ENCODE peak calls at places on chromosomes 2 and 18, in four cellular contexts. R is hepatocyte, F is AG09319, V is WERI-Rb-1. H is an unnamed sample.

GRCh38 chr18:46418657-46419260 is 238.3 kb downstream of the LOXHD1 start:
- DNase-seq in R (no peak), F (no peak), V (no peak), H (no peak)

GRCh38 chr2:188146888-188147287 is 144.8 kb upstream of the GULP1 start:
- DNase-seq in R (no peak), F (no peak), V (no peak), H (no peak)

GRCh38 chr2:133252770-133253355 is 315.4 kb downstream of the NCKAP5 start:
- DNase-seq in R (no peak), F (no peak), V (no peak), H (no peak)

GRCh38 chr2:223313101-223313500 is 261.1 kb downstream of the KCNE4 start:
- DNase-seq in R (no peak), F (no peak), V (no peak), H (no peak)

GRCh38 chr2:69180974-69181373 is 168.0 kb downstream of the ANTXR1 start:
- DNase-seq in R (no peak), F (no peak), V (no peak), H (no peak)

GRCh38 chr2:1771626-1772280 is 27.4 kb upstream of the PXDN start:
- DNase-seq in R (no peak), F (no peak), V (no peak), H (no peak)

GRCh38 chr2:166163775-166164174 is 36.0 kb upstream of the SCN1A start:
- DNase-seq in R (no peak), F (no peak), V (no peak), H (no peak)

GRCh38 chr18:39455300-39455699 is 1889.7 kb upstream of the CELF4 start:
- DNase-seq in R (peak; percentile 16), F (no peak), V (no peak), H (no peak)

GRCh38 chr2:239193426-239193825 is 207.4 kb downstream of the HDAC4 start:
- DNase-seq in R (no peak), F (no peak), V (no peak), H (no peak)

GRCh38 chr2:40403233-40403841 is 48.6 kb downstream of the SLC8A1 start:
- DNase-seq in R (no peak), F (peak; percentile 54), V (no peak), H (no peak)

GRCh38 chr2:113762377-113763118 is 6.1 kb upstream of the SLC35F5 start:
- DNase-seq in R (no peak), F (peak; percentile 49), V (no peak), H (no peak)

GRCh38 chr2:147420517-147420916 is 424.3 kb upstream of the ACVR2A start:
- DNase-seq in R (no peak), F (no peak), V (no peak), H (no peak)

GRCh38 chr2:183665976-183666375 is 541.7 kb downstream of the NUP35 start:
- DNase-seq in R (no peak), F (no peak), V (no peak), H (no peak)

GRCh38 chr18:76484749-76485387 is 10.2 kb downstream of the ZNF516 start:
- DNase-seq in R (no peak), F (no peak), V (no peak), H (no peak)

GRCh38 chr2:239327536-239328305 is 73.1 kb downstream of the HDAC4 start:
- DNase-seq in R (no peak), F (no peak), V (no peak), H (no peak)

GRCh38 chr18:79599503-79599931 is 80.1 kb upstream of the CTDP1 start:
- DNase-seq in R (no peak), F (no peak), V (no peak), H (peak; percentile 4)

DNA sequence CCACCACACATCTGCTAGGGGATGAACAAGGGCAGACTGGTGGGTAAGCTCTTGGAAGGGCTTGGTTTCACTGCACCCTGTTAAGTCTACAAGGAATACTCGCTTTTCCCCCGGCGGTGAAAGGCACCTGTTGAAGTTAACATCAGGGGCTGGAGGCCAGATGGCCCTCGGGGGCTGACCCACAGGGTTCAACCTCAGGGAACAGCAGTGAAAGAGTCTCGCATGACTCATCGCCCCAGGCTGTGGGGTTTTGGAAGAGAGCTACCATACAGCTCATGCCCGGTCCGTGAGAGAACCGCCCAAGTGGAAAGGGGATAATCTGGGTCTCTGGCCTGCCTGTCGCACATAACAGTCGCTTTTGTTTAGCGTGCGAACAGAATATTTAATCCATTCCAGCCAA is 748.0 kb downstream of the DPP10 start:
- DNase-seq in R (no peak), F (no peak), V (peak; percentile 92), H (no peak)
- TF ChIP-seq CTCF in R (no peak), F (no peak), V (no peak), H (no peak)

DNA sequence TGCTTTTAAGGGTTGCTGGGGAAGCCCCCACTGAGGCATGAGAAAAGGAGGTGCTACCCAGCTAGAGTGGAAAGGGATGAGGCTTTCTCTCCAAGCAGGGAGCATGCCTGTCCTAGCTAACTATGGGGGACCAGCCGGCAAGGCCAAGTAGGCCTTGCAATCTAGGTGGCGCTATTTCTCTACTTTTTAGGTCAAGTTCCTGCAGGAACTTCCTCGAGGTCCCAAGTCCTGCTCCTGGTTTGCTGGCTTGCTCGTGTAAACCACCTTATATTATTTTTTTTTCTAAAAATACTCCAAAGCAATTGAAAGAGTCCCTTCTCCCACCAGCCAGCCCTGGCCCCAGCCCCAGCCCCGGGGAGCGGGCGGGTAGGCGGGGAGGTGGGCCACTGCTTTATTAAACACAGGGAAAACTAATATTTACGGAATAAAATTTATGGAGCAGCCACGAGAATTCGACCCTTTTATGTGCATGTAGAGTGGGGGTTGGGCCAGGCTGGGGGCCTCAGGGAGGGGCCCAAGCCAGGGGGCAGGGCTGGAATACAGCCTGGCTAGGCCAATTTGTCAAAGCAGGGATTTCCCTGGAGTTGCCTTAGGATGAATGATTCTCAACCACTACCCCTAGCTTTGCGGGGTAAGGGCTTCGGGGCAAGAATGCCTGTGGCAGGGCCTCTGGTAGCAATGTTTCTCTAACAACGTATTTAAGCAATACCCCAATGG is 12.8 kb upstream of the IHH start:
- DNase-seq in R (peak; percentile 91), F (peak; percentile 32), V (peak; percentile 63), H (peak; percentile 65)
- TF ChIP-seq CTCF in R (peak; percentile 68), F (peak; percentile 57), V (peak; percentile 86), H (peak; percentile 78)

GRCh38 chr2:46299365-46300263 is 2.4 kb downstream of the EPAS1 start:
- DNase-seq in R (peak; percentile 68), F (no peak), V (peak; percentile 69), H (peak; percentile 48)
- TF ChIP-seq CTCF in R (peak; percentile 9), F (peak; percentile 22), V (no peak), H (no peak)

GRCh38 chr18:58578835-58579560 is 49.9 kb downstream of the ALPK2 start:
- DNase-seq in R (peak; percentile 50), F (no peak), V (peak; percentile 30), H (no peak)

GRCh38 chr18:58581265-58581664 is 47.6 kb downstream of the ALPK2 start:
- DNase-seq in R (no peak), F (peak; percentile 70), V (no peak), H (no peak)

GRCh38 chr18:58580078-58580477 is 48.8 kb downstream of the ALPK2 start:
- DNase-seq in R (no peak), F (no peak), V (no peak), H (no peak)

GRCh38 chr18:58579561-58580047 is 49.3 kb downstream of the ALPK2 start:
- DNase-seq in R (no peak), F (no peak), V (no peak), H (no peak)

GRCh38 chr18:58580623-58581022 is 48.3 kb downstream of the ALPK2 start:
- DNase-seq in R (no peak), F (no peak), V (peak; percentile 37), H (no peak)
- TF ChIP-seq CTCF in R (no peak), F (peak; percentile 14), V (peak; percentile 57), H (no peak)

GRCh38 chr2:46365913-46366674 is 68.9 kb downstream of the EPAS1 start:
- DNase-seq in R (no peak), F (no peak), V (peak; percentile 49), H (no peak)

GRCh38 chr2:46367286-46367685 is 70.1 kb downstream of the EPAS1 start:
- DNase-seq in R (no peak), F (no peak), V (peak; percentile 58), H (no peak)

GRCh38 chr2:46364797-46365457 is 67.7 kb downstream of the EPAS1 start:
- DNase-seq in R (peak; percentile 71), F (peak; percentile 41), V (peak; percentile 54), H (peak; percentile 30)

GRCh38 chr2:46368416-46368815 is 71.2 kb downstream of the EPAS1 start:
- DNase-seq in R (no peak), F (no peak), V (no peak), H (no peak)

GRCh38 chr2:46366675-46367067 is 69.5 kb downstream of the EPAS1 start:
- DNase-seq in R (no peak), F (no peak), V (no peak), H (peak; percentile 16)
- TF ChIP-seq CTCF in R (no peak), F (no peak), V (no peak), H (no peak)

GRCh38 chr2:171598713-171599319 is 76.5 kb downstream of the CYBRD1 start:
- DNase-seq in R (peak; percentile 79), F (peak; percentile 42), V (peak; percentile 55), H (peak; percentile 46)
- TF ChIP-seq CTCF in R (peak; percentile 76), F (peak; percentile 80), V (peak; percentile 69), H (peak; percentile 79)

GRCh38 chr2:37340637-37341036 is 3.8 kb upstream of the QPCT start:
- DNase-seq in R (no peak), F (no peak), V (no peak), H (no peak)

GRCh38 chr2:37344453-37345361 is at the start of gene QPCT:
- DNase-seq in R (no peak), F (no peak), V (no peak), H (no peak)

GRCh38 chr2:37348155-37348554 is 3.7 kb downstream of the QPCT start:
- DNase-seq in R (no peak), F (no peak), V (no peak), H (no peak)

GRCh38 chr2:37342636-37343211 is 1.7 kb upstream of the QPCT start:
- DNase-seq in R (no peak), F (no peak), V (no peak), H (no peak)

DNA sequence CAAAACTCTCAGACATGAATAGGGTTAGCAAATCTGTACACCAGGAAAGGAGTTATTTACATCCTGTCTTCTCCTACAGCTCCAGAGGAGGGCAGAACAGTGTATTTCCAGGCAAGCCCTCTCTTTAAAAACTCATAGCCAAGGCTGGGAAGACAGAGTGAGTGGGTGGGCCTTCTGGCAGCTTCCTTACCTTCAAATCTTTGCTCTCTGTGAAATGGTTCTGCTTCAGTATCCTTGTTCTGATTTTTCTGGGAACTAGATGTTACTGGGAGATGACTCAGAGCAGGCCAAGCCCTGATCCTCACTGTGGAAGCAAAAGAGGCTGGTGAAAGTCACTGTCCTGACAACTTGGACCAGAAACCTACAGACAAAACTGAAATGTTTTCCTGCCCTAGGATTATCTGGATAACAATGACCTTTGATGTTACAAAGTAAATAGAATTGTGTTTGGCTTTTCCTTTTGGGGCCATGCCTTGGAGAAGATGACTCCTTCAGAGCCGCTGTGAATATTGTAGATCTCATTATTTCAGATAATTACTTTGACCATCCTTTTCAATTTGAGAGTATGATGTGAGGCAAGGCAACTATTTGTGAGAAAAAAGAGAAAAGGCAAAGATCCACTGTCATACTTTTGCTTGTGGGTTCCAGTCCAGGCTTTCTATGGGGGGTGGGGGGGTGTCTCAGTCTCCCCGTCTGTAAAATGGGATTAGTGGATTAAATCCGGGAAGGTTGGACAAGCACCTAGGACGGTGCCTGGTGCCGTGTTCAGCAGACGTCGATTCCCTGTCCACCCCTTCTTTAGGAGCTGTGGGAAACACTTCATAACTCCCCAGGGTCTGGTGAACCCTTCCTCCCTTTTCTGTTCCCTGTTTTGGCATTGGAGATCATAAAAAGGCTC is 644 bp upstream of the QPCT start:
- DNase-seq in R (peak; percentile 51), F (no peak), V (no peak), H (no peak)
- TF ChIP-seq CTCF in R (peak; percentile 18), F (peak; percentile 46), V (peak; percentile 22), H (peak; percentile 13)